ENCODE peak calls at places on chromosomes 6 and 20, in ten cellular contexts. S, Y, W, U, X, V, T, O, K and F are unnamed samples.

GRCh38 chr6:129472239-129472638 is 237.7 kb downstream of the ARHGAP18 start:
- DNase-seq in O (no peak), S (no peak), X (no peak), W (no peak), V (no peak), T (no peak), Y (no peak), U (no peak), K (no peak), F (no peak)

GRCh38 chr6:25083784-25084507 is 148.2 kb upstream of the RIPOR2 start:
- DNase-seq in O (no peak), T (no peak), X (no peak), K (no peak), V (no peak), U (no peak), W (peak), S (no peak), Y (no peak), F (no peak)

GRCh38 chr6:51553246-51554015 is 534.0 kb downstream of the PKHD1 start:
- DNase-seq in S (no peak), Y (no peak), T (no peak), O (no peak), K (no peak), U (no peak), V (no peak), X (no peak), W (no peak), F (no peak)

GRCh38 chr6:71602385-71602949 is 283.9 kb upstream of the RIMS1 start:
- DNase-seq in V (no peak), K (no peak), W (no peak), Y (no peak), T (peak), X (peak), O (no peak), S (no peak), U (no peak), F (no peak)

GRCh38 chr6:7673063-7673536 is 52.8 kb upstream of the BMP6 start:
- DNase-seq in X (no peak), Y (peak), O (peak), W (no peak), S (peak), V (no peak), K (peak), T (peak), U (no peak), F (no peak)

GRCh38 chr20:24873015-24873620 is 76.0 kb upstream of the CST7 start:
- DNase-seq in U (no peak), S (no peak), T (no peak), Y (no peak), W (no peak), O (no peak), V (no peak), K (no peak), X (no peak), F (no peak)

GRCh38 chr20:45138451-45139300 is 14.4 kb upstream of the WFDC12 start:
- DNase-seq in K (no peak), Y (peak), O (peak), U (peak), S (peak), T (peak), X (peak), V (peak), W (peak), F (no peak)

GRCh38 chr6:165106261-165106660 is 203.1 kb downstream of the C6orf118 start:
- DNase-seq in W (no peak), K (no peak), X (no peak), T (no peak), O (no peak), U (no peak), V (no peak), S (no peak), Y (no peak), F (no peak)

GRCh38 chr20:37243937-37244571 is 17.6 kb downstream of the GHRH start:
- DNase-seq in X (no peak), O (no peak), V (no peak), K (no peak), S (no peak), W (no peak), U (no peak), T (peak), Y (no peak), F (no peak)

GRCh38 chr20:45098096-45098773 is 2.7 kb downstream of the KCNS1 start:
- DNase-seq in W (no peak), T (peak), S (no peak), Y (no peak), O (peak), U (no peak), K (no peak), V (no peak), X (no peak), F (no peak)